ENCODE peak calls at places on chromosomes 2 and 18, in six cellular contexts. One of them, this sample, is unnamed.

GRCh38 chr2:240956161-240956934 is 42.1 kb upstream of the SNED1 start:
- DNase-seq in cardiac muscle cell: no peak
- DNase-seq in head of caudate nucleus: no peak
- DNase-seq in activated CD4-positive, alpha-beta T cell treated with anti-CD3 and anti-CD28 coated beads, Interleukin-2, amount 50 U/mL, for 1 hour: no peak
- DNase-seq in NCI-H1092: no peak
- DNase-seq in body of pancreas: no peak
- DNase-seq in this sample: no peak

GRCh38 chr2:85796549-85797262 is 42.9 kb downstream of the ATOH8 start:
- DNase-seq in cardiac muscle cell: no peak
- DNase-seq in head of caudate nucleus: peak; percentile 83
- DNase-seq in activated CD4-positive, alpha-beta T cell treated with anti-CD3 and anti-CD28 coated beads, Interleukin-2, amount 50 U/mL, for 1 hour: no peak
- DNase-seq in NCI-H1092: peak; percentile 35
- DNase-seq in body of pancreas: no peak
- DNase-seq in this sample: peak; percentile 76

GRCh38 chr2:86274918-86275275 is 62.5 kb downstream of the REEP1 start:
- DNase-seq in cardiac muscle cell: peak; percentile 72
- DNase-seq in head of caudate nucleus: no peak
- DNase-seq in activated CD4-positive, alpha-beta T cell treated with anti-CD3 and anti-CD28 coated beads, Interleukin-2, amount 50 U/mL, for 1 hour: no peak
- DNase-seq in NCI-H1092: no peak
- DNase-seq in body of pancreas: peak; percentile 80
- DNase-seq in this sample: peak; percentile 8

GRCh38 chr2:12419803-12420202 is 296.9 kb upstream of the TRIB2 start:
- DNase-seq in cardiac muscle cell: no peak
- DNase-seq in head of caudate nucleus: no peak
- DNase-seq in activated CD4-positive, alpha-beta T cell treated with anti-CD3 and anti-CD28 coated beads, Interleukin-2, amount 50 U/mL, for 1 hour: no peak
- DNase-seq in NCI-H1092: no peak
- DNase-seq in body of pancreas: no peak
- DNase-seq in this sample: no peak

GRCh38 chr2:10230499-10230898 is 72.2 kb upstream of the HPCAL1 start:
- DNase-seq in cardiac muscle cell: no peak
- DNase-seq in head of caudate nucleus: no peak
- DNase-seq in activated CD4-positive, alpha-beta T cell treated with anti-CD3 and anti-CD28 coated beads, Interleukin-2, amount 50 U/mL, for 1 hour: no peak
- DNase-seq in NCI-H1092: no peak
- DNase-seq in body of pancreas: no peak
- DNase-seq in this sample: no peak

GRCh38 chr2:61419129-61419528 is 51.8 kb downstream of the USP34 start:
- DNase-seq in cardiac muscle cell: no peak
- DNase-seq in head of caudate nucleus: no peak
- DNase-seq in activated CD4-positive, alpha-beta T cell treated with anti-CD3 and anti-CD28 coated beads, Interleukin-2, amount 50 U/mL, for 1 hour: no peak
- DNase-seq in NCI-H1092: no peak
- DNase-seq in body of pancreas: no peak
- DNase-seq in this sample: no peak

GRCh38 chr2:145769053-145769716 is 1249.3 kb upstream of the ZEB2 start:
- DNase-seq in cardiac muscle cell: no peak
- DNase-seq in head of caudate nucleus: no peak
- DNase-seq in activated CD4-positive, alpha-beta T cell treated with anti-CD3 and anti-CD28 coated beads, Interleukin-2, amount 50 U/mL, for 1 hour: no peak
- DNase-seq in NCI-H1092: no peak
- DNase-seq in body of pancreas: no peak
- DNase-seq in this sample: no peak

GRCh38 chr2:195312662-195313061 is 344.4 kb upstream of the SLC39A10 start:
- DNase-seq in cardiac muscle cell: no peak
- DNase-seq in head of caudate nucleus: no peak
- DNase-seq in activated CD4-positive, alpha-beta T cell treated with anti-CD3 and anti-CD28 coated beads, Interleukin-2, amount 50 U/mL, for 1 hour: no peak
- DNase-seq in NCI-H1092: no peak
- DNase-seq in body of pancreas: no peak
- DNase-seq in this sample: no peak

GRCh38 chr2:227568852-227569169 is 29.9 kb upstream of the SCYGR2 start:
- DNase-seq in cardiac muscle cell: no peak
- DNase-seq in head of caudate nucleus: no peak
- DNase-seq in activated CD4-positive, alpha-beta T cell treated with anti-CD3 and anti-CD28 coated beads, Interleukin-2, amount 50 U/mL, for 1 hour: no peak
- DNase-seq in NCI-H1092: no peak
- DNase-seq in body of pancreas: no peak
- DNase-seq in this sample: no peak

GRCh38 chr2:72539145-72539552 is 286.7 kb downstream of the EXOC6B start:
- DNase-seq in cardiac muscle cell: no peak
- DNase-seq in head of caudate nucleus: no peak
- DNase-seq in activated CD4-positive, alpha-beta T cell treated with anti-CD3 and anti-CD28 coated beads, Interleukin-2, amount 50 U/mL, for 1 hour: no peak
- DNase-seq in NCI-H1092: no peak
- DNase-seq in body of pancreas: no peak
- DNase-seq in this sample: no peak

GRCh38 chr18:40832362-40832761 is 1122.7 kb upstream of the PIK3C3 start:
- DNase-seq in cardiac muscle cell: no peak
- DNase-seq in head of caudate nucleus: no peak
- DNase-seq in activated CD4-positive, alpha-beta T cell treated with anti-CD3 and anti-CD28 coated beads, Interleukin-2, amount 50 U/mL, for 1 hour: no peak
- DNase-seq in NCI-H1092: no peak
- DNase-seq in body of pancreas: no peak
- DNase-seq in this sample: no peak

GRCh38 chr2:73969356-73969755 is 15.4 kb upstream of the TET3 start:
- DNase-seq in cardiac muscle cell: no peak
- DNase-seq in head of caudate nucleus: no peak
- DNase-seq in activated CD4-positive, alpha-beta T cell treated with anti-CD3 and anti-CD28 coated beads, Interleukin-2, amount 50 U/mL, for 1 hour: no peak
- DNase-seq in NCI-H1092: no peak
- DNase-seq in body of pancreas: no peak
- DNase-seq in this sample: no peak

GRCh38 chr2:239760596-239760995 is 264.5 kb downstream of the NDUFA10 start:
- DNase-seq in cardiac muscle cell: no peak
- DNase-seq in head of caudate nucleus: no peak
- DNase-seq in activated CD4-positive, alpha-beta T cell treated with anti-CD3 and anti-CD28 coated beads, Interleukin-2, amount 50 U/mL, for 1 hour: no peak
- DNase-seq in NCI-H1092: no peak
- DNase-seq in body of pancreas: no peak
- DNase-seq in this sample: no peak

GRCh38 chr2:43136011-43136799 is 90.2 kb downstream of the ZFP36L2 start:
- DNase-seq in cardiac muscle cell: no peak
- DNase-seq in head of caudate nucleus: no peak
- DNase-seq in activated CD4-positive, alpha-beta T cell treated with anti-CD3 and anti-CD28 coated beads, Interleukin-2, amount 50 U/mL, for 1 hour: no peak
- DNase-seq in NCI-H1092: no peak
- DNase-seq in body of pancreas: no peak
- DNase-seq in this sample: no peak

GRCh38 chr2:141062443-141062842 is 1068.4 kb downstream of the LRP1B start:
- DNase-seq in cardiac muscle cell: peak; percentile 48
- DNase-seq in head of caudate nucleus: no peak
- DNase-seq in activated CD4-positive, alpha-beta T cell treated with anti-CD3 and anti-CD28 coated beads, Interleukin-2, amount 50 U/mL, for 1 hour: no peak
- DNase-seq in NCI-H1092: no peak
- DNase-seq in body of pancreas: peak; percentile 40
- DNase-seq in this sample: no peak

GRCh38 chr2:241888641-241889040 is 19.1 kb downstream of the RTP5 start:
- DNase-seq in cardiac muscle cell: no peak
- DNase-seq in head of caudate nucleus: no peak
- DNase-seq in activated CD4-positive, alpha-beta T cell treated with anti-CD3 and anti-CD28 coated beads, Interleukin-2, amount 50 U/mL, for 1 hour: no peak
- DNase-seq in NCI-H1092: no peak
- DNase-seq in body of pancreas: no peak
- DNase-seq in this sample: no peak

GRCh38 chr2:215454519-215454918 is 18.7 kb upstream of the FN1 start:
- DNase-seq in cardiac muscle cell: peak; percentile 55
- DNase-seq in head of caudate nucleus: no peak
- DNase-seq in activated CD4-positive, alpha-beta T cell treated with anti-CD3 and anti-CD28 coated beads, Interleukin-2, amount 50 U/mL, for 1 hour: no peak
- DNase-seq in NCI-H1092: no peak
- DNase-seq in body of pancreas: no peak
- DNase-seq in this sample: no peak

GRCh38 chr18:47717257-47717656 is 213.2 kb downstream of the SMAD2 start:
- DNase-seq in cardiac muscle cell: no peak
- DNase-seq in head of caudate nucleus: no peak
- DNase-seq in activated CD4-positive, alpha-beta T cell treated with anti-CD3 and anti-CD28 coated beads, Interleukin-2, amount 50 U/mL, for 1 hour: no peak
- DNase-seq in NCI-H1092: no peak
- DNase-seq in body of pancreas: no peak
- DNase-seq in this sample: no peak

GRCh38 chr2:40127890-40128548 is 323.9 kb downstream of the SLC8A1 start:
- DNase-seq in cardiac muscle cell: no peak
- DNase-seq in head of caudate nucleus: no peak
- DNase-seq in activated CD4-positive, alpha-beta T cell treated with anti-CD3 and anti-CD28 coated beads, Interleukin-2, amount 50 U/mL, for 1 hour: no peak
- DNase-seq in NCI-H1092: no peak
- DNase-seq in body of pancreas: no peak
- DNase-seq in this sample: no peak

GRCh38 chr18:24055009-24055804 is 40.7 kb downstream of the TTC39C start:
- DNase-seq in cardiac muscle cell: no peak
- DNase-seq in head of caudate nucleus: no peak
- DNase-seq in activated CD4-positive, alpha-beta T cell treated with anti-CD3 and anti-CD28 coated beads, Interleukin-2, amount 50 U/mL, for 1 hour: no peak
- DNase-seq in NCI-H1092: no peak
- DNase-seq in body of pancreas: no peak
- DNase-seq in this sample: no peak

GRCh38 chr18:25592804-25593360 is 240.9 kb upstream of the ZNF521 start:
- DNase-seq in cardiac muscle cell: no peak
- DNase-seq in head of caudate nucleus: no peak
- DNase-seq in activated CD4-positive, alpha-beta T cell treated with anti-CD3 and anti-CD28 coated beads, Interleukin-2, amount 50 U/mL, for 1 hour: no peak
- DNase-seq in NCI-H1092: no peak
- DNase-seq in body of pancreas: no peak
- DNase-seq in this sample: no peak

GRCh38 chr18:10681581-10682367 is 155.9 kb downstream of the NAPG start:
- DNase-seq in cardiac muscle cell: no peak
- DNase-seq in head of caudate nucleus: no peak
- DNase-seq in activated CD4-positive, alpha-beta T cell treated with anti-CD3 and anti-CD28 coated beads, Interleukin-2, amount 50 U/mL, for 1 hour: no peak
- DNase-seq in NCI-H1092: no peak
- DNase-seq in body of pancreas: no peak
- DNase-seq in this sample: no peak

GRCh38 chr2:100953406-100954043 is 48.6 kb upstream of the RPL31 start:
- DNase-seq in cardiac muscle cell: no peak
- DNase-seq in head of caudate nucleus: no peak
- DNase-seq in activated CD4-positive, alpha-beta T cell treated with anti-CD3 and anti-CD28 coated beads, Interleukin-2, amount 50 U/mL, for 1 hour: no peak
- DNase-seq in NCI-H1092: no peak
- DNase-seq in body of pancreas: no peak
- DNase-seq in this sample: no peak

GRCh38 chr2:85695691-85696668 is 1.8 kb downstream of the GNLY start:
- DNase-seq in cardiac muscle cell: no peak
- DNase-seq in head of caudate nucleus: no peak
- DNase-seq in activated CD4-positive, alpha-beta T cell treated with anti-CD3 and anti-CD28 coated beads, Interleukin-2, amount 50 U/mL, for 1 hour: no peak
- DNase-seq in NCI-H1092: no peak
- DNase-seq in body of pancreas: no peak
- DNase-seq in this sample: no peak

GRCh38 chr2:150485114-150485870 is 2.2 kb downstream of the RND3 start:
- DNase-seq in cardiac muscle cell: peak; percentile 73
- DNase-seq in head of caudate nucleus: peak; percentile 85
- DNase-seq in activated CD4-positive, alpha-beta T cell treated with anti-CD3 and anti-CD28 coated beads, Interleukin-2, amount 50 U/mL, for 1 hour: no peak
- DNase-seq in NCI-H1092: peak; percentile 71
- DNase-seq in body of pancreas: peak; percentile 85
- DNase-seq in this sample: no peak

GRCh38 chr18:79378416-79379250 is 17.1 kb upstream of the NFATC1 start:
- DNase-seq in cardiac muscle cell: peak; percentile 80
- DNase-seq in head of caudate nucleus: peak; percentile 91
- DNase-seq in activated CD4-positive, alpha-beta T cell treated with anti-CD3 and anti-CD28 coated beads, Interleukin-2, amount 50 U/mL, for 1 hour: peak; percentile 82
- DNase-seq in NCI-H1092: no peak
- DNase-seq in body of pancreas: peak; percentile 74
- DNase-seq in this sample: peak; percentile 55

GRCh38 chr2:19823507-19823906 is 78.3 kb downstream of the TTC32 start:
- DNase-seq in cardiac muscle cell: no peak
- DNase-seq in head of caudate nucleus: no peak
- DNase-seq in activated CD4-positive, alpha-beta T cell treated with anti-CD3 and anti-CD28 coated beads, Interleukin-2, amount 50 U/mL, for 1 hour: no peak
- DNase-seq in NCI-H1092: no peak
- DNase-seq in body of pancreas: no peak
- DNase-seq in this sample: no peak

GRCh38 chr2:140586379-140586778 is 1544.4 kb downstream of the LRP1B start:
- DNase-seq in cardiac muscle cell: peak; percentile 49
- DNase-seq in head of caudate nucleus: no peak
- DNase-seq in activated CD4-positive, alpha-beta T cell treated with anti-CD3 and anti-CD28 coated beads, Interleukin-2, amount 50 U/mL, for 1 hour: no peak
- DNase-seq in NCI-H1092: no peak
- DNase-seq in body of pancreas: peak; percentile 9
- DNase-seq in this sample: no peak

GRCh38 chr2:225431387-225431786 is 31.9 kb downstream of the NYAP2 start:
- DNase-seq in cardiac muscle cell: no peak
- DNase-seq in head of caudate nucleus: no peak
- DNase-seq in activated CD4-positive, alpha-beta T cell treated with anti-CD3 and anti-CD28 coated beads, Interleukin-2, amount 50 U/mL, for 1 hour: no peak
- DNase-seq in NCI-H1092: no peak
- DNase-seq in body of pancreas: no peak
- DNase-seq in this sample: no peak

GRCh38 chr18:48749768-48750167 is 201.0 kb downstream of the SMAD7 start:
- DNase-seq in cardiac muscle cell: no peak
- DNase-seq in head of caudate nucleus: no peak
- DNase-seq in activated CD4-positive, alpha-beta T cell treated with anti-CD3 and anti-CD28 coated beads, Interleukin-2, amount 50 U/mL, for 1 hour: no peak
- DNase-seq in NCI-H1092: no peak
- DNase-seq in body of pancreas: peak; percentile 13
- DNase-seq in this sample: no peak

GRCh38 chr18:76991021-76991688 is 141.4 kb downstream of the MBP start:
- DNase-seq in cardiac muscle cell: no peak
- DNase-seq in head of caudate nucleus: no peak
- DNase-seq in activated CD4-positive, alpha-beta T cell treated with anti-CD3 and anti-CD28 coated beads, Interleukin-2, amount 50 U/mL, for 1 hour: no peak
- DNase-seq in NCI-H1092: no peak
- DNase-seq in body of pancreas: peak; percentile 20
- DNase-seq in this sample: no peak

GRCh38 chr2:7411691-7412090 is 494.5 kb downstream of the RNF144A start:
- DNase-seq in cardiac muscle cell: no peak
- DNase-seq in head of caudate nucleus: no peak
- DNase-seq in activated CD4-positive, alpha-beta T cell treated with anti-CD3 and anti-CD28 coated beads, Interleukin-2, amount 50 U/mL, for 1 hour: no peak
- DNase-seq in NCI-H1092: no peak
- DNase-seq in body of pancreas: no peak
- DNase-seq in this sample: no peak

GRCh38 chr2:105102963-105103421 is 65.1 kb downstream of the MRPS9 start:
- DNase-seq in cardiac muscle cell: peak; percentile 85
- DNase-seq in head of caudate nucleus: no peak
- DNase-seq in activated CD4-positive, alpha-beta T cell treated with anti-CD3 and anti-CD28 coated beads, Interleukin-2, amount 50 U/mL, for 1 hour: no peak
- DNase-seq in NCI-H1092: no peak
- DNase-seq in body of pancreas: no peak
- DNase-seq in this sample: no peak

GRCh38 chr2:239648607-239649006 is 247.8 kb upstream of the HDAC4 start:
- DNase-seq in cardiac muscle cell: no peak
- DNase-seq in head of caudate nucleus: no peak
- DNase-seq in activated CD4-positive, alpha-beta T cell treated with anti-CD3 and anti-CD28 coated beads, Interleukin-2, amount 50 U/mL, for 1 hour: no peak
- DNase-seq in NCI-H1092: no peak
- DNase-seq in body of pancreas: no peak
- DNase-seq in this sample: no peak

GRCh38 chr2:40406485-40407289 is 45.2 kb downstream of the SLC8A1 start:
- DNase-seq in cardiac muscle cell: no peak
- DNase-seq in head of caudate nucleus: peak; percentile 16
- DNase-seq in activated CD4-positive, alpha-beta T cell treated with anti-CD3 and anti-CD28 coated beads, Interleukin-2, amount 50 U/mL, for 1 hour: no peak
- DNase-seq in NCI-H1092: no peak
- DNase-seq in body of pancreas: no peak
- DNase-seq in this sample: no peak

GRCh38 chr2:164061129-164061746 is 325.4 kb upstream of the FIGN start:
- DNase-seq in cardiac muscle cell: peak; percentile 65
- DNase-seq in head of caudate nucleus: peak; percentile 41
- DNase-seq in activated CD4-positive, alpha-beta T cell treated with anti-CD3 and anti-CD28 coated beads, Interleukin-2, amount 50 U/mL, for 1 hour: no peak
- DNase-seq in NCI-H1092: no peak
- DNase-seq in body of pancreas: peak; percentile 46
- DNase-seq in this sample: no peak

GRCh38 chr2:100269889-100270288 is 52.4 kb downstream of the LONRF2 start:
- DNase-seq in cardiac muscle cell: no peak
- DNase-seq in head of caudate nucleus: no peak
- DNase-seq in activated CD4-positive, alpha-beta T cell treated with anti-CD3 and anti-CD28 coated beads, Interleukin-2, amount 50 U/mL, for 1 hour: no peak
- DNase-seq in NCI-H1092: no peak
- DNase-seq in body of pancreas: no peak
- DNase-seq in this sample: no peak

GRCh38 chr2:161136696-161137324 is 23.4 kb upstream of the TANK start:
- DNase-seq in cardiac muscle cell: peak; percentile 21
- DNase-seq in head of caudate nucleus: no peak
- DNase-seq in activated CD4-positive, alpha-beta T cell treated with anti-CD3 and anti-CD28 coated beads, Interleukin-2, amount 50 U/mL, for 1 hour: no peak
- DNase-seq in NCI-H1092: no peak
- DNase-seq in body of pancreas: peak; percentile 26
- DNase-seq in this sample: no peak

GRCh38 chr2:235171511-235172130 is 219.8 kb downstream of the SH3BP4 start:
- DNase-seq in cardiac muscle cell: no peak
- DNase-seq in head of caudate nucleus: no peak
- DNase-seq in activated CD4-positive, alpha-beta T cell treated with anti-CD3 and anti-CD28 coated beads, Interleukin-2, amount 50 U/mL, for 1 hour: no peak
- DNase-seq in NCI-H1092: no peak
- DNase-seq in body of pancreas: no peak
- DNase-seq in this sample: no peak